ENCODE peak calls at places on chromosomes 1 and 21, in five cellular contexts. U is type B pancreatic cell, A is neural crest cell, E is AG04449, B is progenitor cell of endocrine pancreas. G is an unnamed sample.

GRCh38 chr1:229296541-229296941 is 25.6 kb downstream of the RAB4A start:
- DNase-seq in B (no peak), U (no peak), E (peak), A (no peak), G (no peak)

GRCh38 chr1:106225406-106225805 is 831.1 kb upstream of the PRMT6 start:
- DNase-seq in U (no peak), E (no peak), A (no peak), B (no peak), G (no peak)

GRCh38 chr1:61143821-61144220 is 61.5 kb downstream of the NFIA start:
- DNase-seq in U (no peak), B (no peak), E (no peak), A (no peak), G (no peak)

GRCh38 chr1:182120411-182121258 is 59.1 kb upstream of the ZNF648 start:
- DNase-seq in A (no peak), E (no peak), U (no peak), B (no peak), G (no peak)

GRCh38 chr1:229253170-229253974 is 17.5 kb upstream of the RAB4A start:
- DNase-seq in U (no peak), B (peak), E (no peak), A (no peak), G (no peak)

GRCh38 chr1:105664495-105664894 is 1392.0 kb upstream of the PRMT6 start:
- DNase-seq in U (no peak), A (no peak), B (no peak), E (no peak), G (no peak)

GRCh38 chr21:31011412-31011811 is 26.9 kb downstream of the KRTAP19-8 start:
- DNase-seq in A (no peak), U (no peak), E (no peak), B (no peak), G (no peak)

GRCh38 chr1:110433803-110434202 is 17.1 kb upstream of the PROK1 start:
- DNase-seq in U (no peak), E (no peak), A (no peak), B (peak), G (no peak)

GRCh38 chr1:177130426-177130825 is 34.1 kb downstream of the ASTN1 start:
- DNase-seq in E (no peak), B (no peak), U (no peak), A (no peak), G (no peak)

DNA sequence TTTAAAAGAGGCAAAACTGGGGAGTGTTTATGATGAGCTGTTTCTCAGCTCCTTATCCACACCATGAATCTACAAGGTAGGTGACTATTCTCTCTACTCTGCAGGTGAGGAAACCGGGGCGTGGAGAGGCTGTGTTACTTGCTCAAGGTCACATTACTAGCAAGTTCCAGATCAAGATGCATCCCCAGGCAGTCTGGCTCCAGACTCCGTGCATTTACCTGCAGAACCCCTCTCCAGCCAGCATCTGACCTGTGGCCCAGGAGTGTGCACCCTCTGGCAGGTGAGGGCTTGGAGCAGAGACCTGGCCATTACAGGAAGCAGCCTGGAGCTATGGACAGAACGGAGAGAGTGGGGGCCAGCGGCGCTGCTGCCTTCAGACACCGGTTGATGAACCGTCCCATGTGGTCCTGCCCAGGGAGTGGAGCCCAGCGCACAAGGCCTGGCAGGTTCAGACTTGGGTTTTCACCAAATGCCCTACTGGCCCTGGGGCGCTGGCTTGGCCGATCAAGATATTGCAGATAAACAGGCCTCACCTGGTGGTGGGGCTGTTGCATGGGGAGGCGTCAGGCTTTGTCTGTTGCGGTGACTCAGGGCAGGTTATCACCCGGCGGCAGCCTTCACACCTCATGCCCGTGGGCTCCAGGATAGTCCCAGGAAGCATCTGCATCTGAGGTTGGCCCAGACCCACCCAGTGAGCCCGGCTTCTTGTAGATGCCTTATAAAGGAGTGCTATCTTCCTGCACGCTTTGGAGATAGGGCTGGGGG is 29.2 kb upstream of the WNT4 start:
- DNase-seq in E (no peak), U (no peak), A (no peak), B (no peak), G (no peak)
- TF ChIP-seq CTCF in E (no peak), U (no peak), A (no peak), B (no peak), G (no peak)

GRCh38 chr1:171798311-171798710 is 16.9 kb downstream of the METTL13 start:
- DNase-seq in B (no peak), E (no peak), A (no peak), U (no peak), G (no peak)

GRCh38 chr1:171800850-171801249 is 19.4 kb downstream of the METTL13 start:
- DNase-seq in U (no peak), E (no peak), A (no peak), B (no peak), G (no peak)

GRCh38 chr1:171800342-171800741 is 18.9 kb downstream of the METTL13 start:
- DNase-seq in U (no peak), E (no peak), B (no peak), A (no peak), G (no peak)

GRCh38 chr1:171799166-171799565 is 17.7 kb downstream of the METTL13 start:
- DNase-seq in E (no peak), U (no peak), B (no peak), A (no peak), G (no peak)

GRCh38 chr1:171798760-171799159 is 17.3 kb downstream of the METTL13 start:
- DNase-seq in B (no peak), E (no peak), U (no peak), A (no peak), G (no peak)
- TF ChIP-seq CTCF in B (no peak), E (no peak), U (no peak), A (no peak), G (no peak)

DNA sequence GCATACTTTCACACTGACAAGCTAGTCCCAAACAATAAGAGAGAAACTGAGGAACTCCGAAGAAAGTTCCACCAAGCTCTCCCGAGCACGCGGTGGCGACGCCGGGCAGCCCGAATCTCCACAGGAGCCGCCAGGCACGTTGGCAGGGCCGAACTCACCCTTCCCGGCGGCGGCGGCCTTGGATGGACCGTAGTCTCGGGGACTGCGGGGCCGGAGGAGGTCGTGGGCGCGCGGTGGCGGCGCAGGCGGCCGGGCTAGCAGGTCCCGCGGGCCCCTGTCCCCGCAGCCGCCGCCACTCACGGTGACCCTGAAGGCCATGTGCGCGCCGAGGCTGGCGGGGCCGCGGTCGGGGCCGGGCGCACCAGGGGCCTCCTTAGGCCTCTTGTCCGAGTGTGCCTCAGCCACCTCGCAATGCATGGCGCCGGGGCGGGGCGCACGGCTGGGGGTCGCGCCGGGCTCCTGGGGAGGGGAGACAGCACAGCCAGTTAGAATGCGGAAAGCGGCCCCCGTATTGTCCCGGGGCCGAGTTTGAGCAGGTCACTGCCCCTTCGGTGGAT is 1.2 kb downstream of the GLIS1 start:
- DNase-seq in U (no peak), E (no peak), B (peak), A (peak), G (no peak)
- TF ChIP-seq CTCF in U (no peak), E (no peak), B (no peak), A (no peak), G (no peak)

DNA sequence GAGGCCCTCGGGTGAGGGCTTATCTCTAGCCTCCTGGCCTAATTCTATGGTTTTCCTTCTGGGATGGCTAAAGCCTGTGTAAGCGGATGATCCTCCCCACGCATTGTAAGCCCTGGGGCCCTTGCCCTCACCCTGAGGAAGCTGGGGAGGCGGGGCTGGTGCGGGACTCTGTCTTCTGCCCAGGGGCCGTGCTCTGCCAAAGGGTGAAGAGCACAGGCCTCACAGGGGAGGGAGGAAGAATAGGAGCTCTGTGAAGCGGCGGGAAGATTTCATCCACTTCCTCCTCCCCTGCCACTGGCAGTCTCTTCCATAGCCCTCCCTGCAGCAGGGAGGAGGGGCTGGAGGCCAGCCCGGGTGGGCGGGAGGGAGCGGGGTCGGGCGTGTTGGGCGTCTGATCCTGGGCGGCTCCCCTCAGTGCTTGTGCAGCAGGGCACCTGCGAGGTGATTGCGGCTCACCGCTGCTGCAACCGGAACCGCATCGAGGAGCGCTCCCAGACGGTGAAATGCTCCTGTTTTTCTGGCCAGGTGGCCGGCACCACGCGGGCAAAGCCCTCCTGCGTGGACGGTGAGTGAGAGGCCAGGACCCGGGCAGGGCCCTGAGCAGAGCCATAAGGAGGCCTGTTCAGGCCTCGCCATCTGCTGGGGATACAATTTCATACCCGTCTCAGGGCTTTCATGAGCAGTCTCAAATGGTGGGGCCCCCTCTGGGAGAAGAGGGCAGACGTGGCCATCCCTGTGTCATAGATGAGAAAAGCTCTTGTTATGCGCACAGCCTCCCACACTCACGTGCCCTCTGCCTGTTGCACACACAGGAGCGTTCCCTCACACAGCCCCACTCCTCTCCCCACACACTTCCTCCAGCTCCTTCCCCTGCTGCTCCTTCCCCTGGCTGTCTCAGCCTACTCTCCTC is 7.7 kb upstream of the PPM1J start:
- DNase-seq in E (no peak), A (peak), U (no peak), B (no peak), G (no peak)
- TF ChIP-seq CTCF in E (no peak), A (no peak), U (peak), B (peak), G (no peak)

DNA sequence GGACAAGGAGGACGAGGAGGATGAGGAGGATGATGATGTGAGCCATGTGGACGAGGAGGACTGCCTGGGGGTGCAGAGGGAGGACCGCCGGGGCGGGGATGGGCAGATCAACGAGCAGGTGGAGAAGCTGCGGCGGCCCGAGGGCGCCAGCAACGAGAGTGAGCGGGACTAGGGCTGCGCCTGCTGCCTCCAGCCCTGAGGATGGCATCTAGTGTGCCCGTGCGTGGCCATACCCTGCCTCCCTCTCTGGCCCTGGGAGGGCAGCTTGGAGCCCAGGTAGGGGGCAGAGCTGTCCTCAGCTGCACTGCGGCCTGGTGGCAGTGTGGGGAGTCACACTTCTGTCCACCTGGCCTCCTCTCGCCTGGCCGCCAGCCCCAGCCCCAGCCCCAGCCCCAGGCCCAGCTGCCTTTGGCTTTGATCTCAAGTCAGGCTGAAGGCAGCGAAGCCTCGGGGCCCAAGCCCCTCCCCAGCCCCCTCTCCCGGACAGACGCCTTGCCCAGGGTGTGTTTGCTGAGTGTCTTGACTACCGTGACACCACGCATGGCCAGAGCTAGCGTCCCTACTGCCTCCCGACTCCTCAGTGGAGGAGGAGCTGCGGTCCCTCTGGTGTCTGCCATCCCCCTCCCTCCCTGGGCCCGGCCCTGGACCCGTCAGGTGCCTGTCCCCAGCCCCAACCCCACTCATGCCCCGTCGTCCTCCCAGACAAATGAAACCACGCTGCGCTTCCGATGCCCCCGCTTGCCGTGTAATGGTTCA is 155.2 kb downstream of the PEX14 start:
- DNase-seq in B (no peak), U (no peak), E (no peak), A (no peak), G (no peak)
- TF ChIP-seq CTCF in B (no peak), U (no peak), E (no peak), A (no peak), G (no peak)

GRCh38 chr1:42506576-42506975 is 43.5 kb downstream of the CCDC30 start:
- DNase-seq in B (no peak), U (no peak), E (no peak), A (no peak), G (no peak)
- TF ChIP-seq CTCF in B (no peak), U (no peak), E (no peak), A (no peak), G (no peak)

DNA sequence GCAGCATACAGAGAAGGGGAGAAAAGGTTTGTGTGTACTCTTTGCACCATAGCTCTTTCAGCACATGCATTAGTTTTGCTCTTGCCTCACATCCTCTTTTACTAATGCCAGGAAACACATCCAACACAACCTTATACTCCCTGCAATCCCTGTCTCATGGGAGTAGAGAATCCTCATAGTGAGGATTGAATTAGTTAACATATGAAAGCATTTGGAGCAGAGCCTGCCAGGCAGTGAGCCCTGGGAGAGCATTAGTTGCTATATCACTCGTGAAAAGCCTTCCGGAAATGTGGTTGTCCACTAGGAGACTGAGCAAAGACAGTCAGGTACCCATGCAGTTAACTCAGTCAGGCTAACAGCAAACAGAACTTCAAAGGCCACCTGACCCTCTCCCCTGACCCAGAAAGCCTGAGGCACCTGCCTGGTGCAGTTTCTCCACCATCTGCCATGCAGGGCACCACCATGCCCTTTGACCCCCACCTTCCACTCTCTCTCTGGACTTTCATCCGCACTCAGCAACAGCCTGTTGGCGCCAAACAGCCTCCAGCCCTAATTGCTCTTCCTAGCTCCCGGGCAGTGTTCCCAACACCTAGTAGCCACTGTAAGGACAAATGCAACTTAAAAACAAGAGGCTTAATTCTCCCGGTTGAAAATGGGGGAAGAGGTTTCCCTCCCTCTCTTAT is 14.9 kb upstream of the AGT start:
- DNase-seq in B (no peak), U (no peak), E (no peak), A (no peak), G (no peak)
- TF ChIP-seq CTCF in B (no peak), U (no peak), E (no peak), A (no peak), G (no peak)

G was measured in natural killer cell.